ENCODE peak calls at places on chromosomes 11 and 22, in five cellular contexts. R is tibial artery; X is mesendoderm; V is fibroblast of lung; Z is activated CD4-positive, alpha-beta T cell treated with anti-CD3 and anti-CD28 coated beads, Interleukin-2, amount 50 U/mL, for 1 hour. C is an unnamed sample.

GRCh38 chr22:24969588-24970301 is 17.2 kb downstream of the KIAA1671 start:
- DNase-seq in R (peak), X (peak), V (no peak), Z (no peak), C (no peak)

GRCh38 chr22:42050641-42051040 is 20.0 kb downstream of the NAGA start:
- DNase-seq in R (no peak), X (no peak), V (no peak), Z (no peak), C (no peak)

GRCh38 chr11:46347637-46348311 is 511 bp downstream of the DGKZ start:
- DNase-seq in R (peak), X (no peak), V (no peak), Z (peak), C (no peak)

GRCh38 chr11:45580399-45580798 is 85.0 kb downstream of the CHST1 start:
- DNase-seq in R (no peak), X (peak), V (peak), Z (no peak), C (no peak)

GRCh38 chr11:112822478-112823274 is 138.5 kb upstream of the NCAM1 start:
- DNase-seq in R (no peak), X (peak), V (no peak), Z (no peak), C (no peak)

GRCh38 chr11:62508336-62509058 is 38.1 kb downstream of the AHNAK start:
- DNase-seq in R (peak), X (peak), V (peak), Z (no peak), C (no peak)

GRCh38 chr11:60747359-60747873 is 9.3 kb upstream of the MS4A15 start:
- DNase-seq in R (peak), X (no peak), V (no peak), Z (no peak), C (no peak)

GRCh38 chr11:26473216-26474194 is 98.6 kb downstream of the MUC15 start:
- DNase-seq in R (no peak), X (no peak), V (no peak), Z (no peak), C (no peak)

GRCh38 chr22:16699336-16699735 is 106.7 kb upstream of the CCT8L2 start:
- DNase-seq in R (no peak), X (no peak), V (no peak), Z (no peak), C (no peak)

GRCh38 chr11:57812634-57813033 is 51.0 kb downstream of the CTNND1 start:
- DNase-seq in R (no peak), X (no peak), V (no peak), Z (no peak), C (no peak)

GRCh38 chr11:107691003-107691402 is 20.9 kb downstream of the SLN start:
- DNase-seq in R (no peak), X (no peak), V (no peak), Z (no peak), C (no peak)

C was measured in CD4-positive, CD25-positive, alpha-beta regulatory T cell.